ENCODE peak calls at places on chromosomes 4 and X, in six cellular contexts. One of them, this sample, is unnamed.

GRCh38 chr4:13627185-13627605 is 330 bp downstream of the BOD1L1 start:
- DNase-seq in fibroblast of lung: peak
- DNase-seq in endothelial cell: no peak
- DNase-seq in tibial artery: no peak
- DNase-seq in choroid plexus epithelial cell: no peak
- DNase-seq in GM06990: no peak
- DNase-seq in this sample: no peak

GRCh38 chr4:8917868-8918783 is 46.5 kb upstream of the HMX1 start:
- DNase-seq in fibroblast of lung: peak
- DNase-seq in endothelial cell: peak
- DNase-seq in tibial artery: peak
- DNase-seq in choroid plexus epithelial cell: peak
- DNase-seq in GM06990: peak
- DNase-seq in this sample: no peak

GRCh38 chr4:6019316-6020263 is 1.4 kb upstream of the C4orf50 start:
- DNase-seq in fibroblast of lung: peak
- DNase-seq in endothelial cell: peak
- DNase-seq in tibial artery: no peak
- DNase-seq in choroid plexus epithelial cell: peak
- DNase-seq in GM06990: no peak
- DNase-seq in this sample: no peak

GRCh38 chr4:73978886-73979285 is 2.9 kb downstream of the PF4 start:
- DNase-seq in fibroblast of lung: peak
- DNase-seq in endothelial cell: no peak
- DNase-seq in tibial artery: no peak
- DNase-seq in choroid plexus epithelial cell: peak
- DNase-seq in GM06990: no peak
- DNase-seq in this sample: peak

GRCh38 chrX:2627272-2627867 is 63.7 kb upstream of the CD99 start:
- DNase-seq in fibroblast of lung: peak
- DNase-seq in endothelial cell: no peak
- DNase-seq in tibial artery: no peak
- DNase-seq in choroid plexus epithelial cell: peak
- DNase-seq in GM06990: peak
- DNase-seq in this sample: peak

GRCh38 chrX:133359466-133359865 is 55.8 kb downstream of the GPC4 start:
- DNase-seq in fibroblast of lung: no peak
- DNase-seq in endothelial cell: no peak
- DNase-seq in tibial artery: no peak
- DNase-seq in choroid plexus epithelial cell: no peak
- DNase-seq in GM06990: no peak
- DNase-seq in this sample: no peak

GRCh38 chrX:123833387-123833786 is 26.5 kb upstream of the XIAP start:
- DNase-seq in fibroblast of lung: peak
- DNase-seq in endothelial cell: peak
- DNase-seq in tibial artery: no peak
- DNase-seq in choroid plexus epithelial cell: peak
- DNase-seq in GM06990: peak
- DNase-seq in this sample: peak

GRCh38 chr4:130639871-130640270 is 1543.9 kb downstream of the C4orf33 start:
- DNase-seq in fibroblast of lung: no peak
- DNase-seq in endothelial cell: no peak
- DNase-seq in tibial artery: no peak
- DNase-seq in choroid plexus epithelial cell: no peak
- DNase-seq in GM06990: no peak
- DNase-seq in this sample: no peak

GRCh38 chr4:2082118-2082517 is 23.0 kb downstream of the NAT8L start:
- DNase-seq in fibroblast of lung: no peak
- DNase-seq in endothelial cell: peak
- DNase-seq in tibial artery: peak
- DNase-seq in choroid plexus epithelial cell: no peak
- DNase-seq in GM06990: no peak
- DNase-seq in this sample: no peak

GRCh38 chrX:65723706-65724105 is 56.3 kb downstream of the MSN start:
- DNase-seq in fibroblast of lung: no peak
- DNase-seq in endothelial cell: no peak
- DNase-seq in tibial artery: no peak
- DNase-seq in choroid plexus epithelial cell: peak
- DNase-seq in GM06990: peak
- DNase-seq in this sample: no peak

GRCh38 chr4:133084421-133084820 is 64.7 kb upstream of the PCDH10 start:
- DNase-seq in fibroblast of lung: no peak
- DNase-seq in endothelial cell: no peak
- DNase-seq in tibial artery: no peak
- DNase-seq in choroid plexus epithelial cell: no peak
- DNase-seq in GM06990: no peak
- DNase-seq in this sample: no peak

GRCh38 chr4:105147226-105148151 is 813 bp downstream of the TET2 start:
- DNase-seq in fibroblast of lung: peak
- DNase-seq in endothelial cell: peak
- DNase-seq in tibial artery: no peak
- DNase-seq in choroid plexus epithelial cell: peak
- DNase-seq in GM06990: peak
- DNase-seq in this sample: no peak

GRCh38 chrX:13412208-13412600 is 92.4 kb upstream of the ATXN3L start:
- DNase-seq in fibroblast of lung: no peak
- DNase-seq in endothelial cell: no peak
- DNase-seq in tibial artery: no peak
- DNase-seq in choroid plexus epithelial cell: no peak
- DNase-seq in GM06990: no peak
- DNase-seq in this sample: no peak

GRCh38 chr4:171308661-171309060 is 504.5 kb upstream of the GALNTL6 start:
- DNase-seq in fibroblast of lung: no peak
- DNase-seq in endothelial cell: no peak
- DNase-seq in tibial artery: no peak
- DNase-seq in choroid plexus epithelial cell: no peak
- DNase-seq in GM06990: no peak
- DNase-seq in this sample: no peak

GRCh38 chr4:1039493-1040343 is 28.3 kb downstream of the FGFRL1 start:
- DNase-seq in fibroblast of lung: peak
- DNase-seq in endothelial cell: no peak
- DNase-seq in tibial artery: peak
- DNase-seq in choroid plexus epithelial cell: peak
- DNase-seq in GM06990: no peak
- DNase-seq in this sample: no peak

GRCh38 chrX:37854748-37855147 is 7.4 kb upstream of the DYNLT3 start:
- DNase-seq in fibroblast of lung: no peak
- DNase-seq in endothelial cell: no peak
- DNase-seq in tibial artery: no peak
- DNase-seq in choroid plexus epithelial cell: no peak
- DNase-seq in GM06990: no peak
- DNase-seq in this sample: no peak

GRCh38 chr4:92657695-92658094 is 353.9 kb downstream of the GRID2 start:
- DNase-seq in fibroblast of lung: no peak
- DNase-seq in endothelial cell: no peak
- DNase-seq in tibial artery: no peak
- DNase-seq in choroid plexus epithelial cell: no peak
- DNase-seq in GM06990: no peak
- DNase-seq in this sample: no peak

GRCh38 chrX:96707829-96708228 is 23.2 kb downstream of the DIAPH2 start:
- DNase-seq in fibroblast of lung: no peak
- DNase-seq in endothelial cell: no peak
- DNase-seq in tibial artery: no peak
- DNase-seq in choroid plexus epithelial cell: no peak
- DNase-seq in GM06990: no peak
- DNase-seq in this sample: no peak

GRCh38 chr4:146790515-146790914 is 151.8 kb downstream of the POU4F2 start:
- DNase-seq in fibroblast of lung: no peak
- DNase-seq in endothelial cell: no peak
- DNase-seq in tibial artery: no peak
- DNase-seq in choroid plexus epithelial cell: no peak
- DNase-seq in GM06990: no peak
- DNase-seq in this sample: peak

GRCh38 chr4:84503495-84504437 is 4.7 kb upstream of the NKX6-1 start:
- DNase-seq in fibroblast of lung: peak
- DNase-seq in endothelial cell: peak
- DNase-seq in tibial artery: no peak
- DNase-seq in choroid plexus epithelial cell: peak
- DNase-seq in GM06990: no peak
- DNase-seq in this sample: peak

GRCh38 chr4:71550220-71551190 is 211.7 kb downstream of the SLC4A4 start:
- DNase-seq in fibroblast of lung: peak
- DNase-seq in endothelial cell: no peak
- DNase-seq in tibial artery: no peak
- DNase-seq in choroid plexus epithelial cell: peak
- DNase-seq in GM06990: no peak
- DNase-seq in this sample: no peak

GRCh38 chrX:63581390-63581789 is 203.6 kb downstream of the ARHGEF9 start:
- DNase-seq in fibroblast of lung: no peak
- DNase-seq in endothelial cell: no peak
- DNase-seq in tibial artery: no peak
- DNase-seq in choroid plexus epithelial cell: no peak
- DNase-seq in GM06990: no peak
- DNase-seq in this sample: no peak

DNA sequence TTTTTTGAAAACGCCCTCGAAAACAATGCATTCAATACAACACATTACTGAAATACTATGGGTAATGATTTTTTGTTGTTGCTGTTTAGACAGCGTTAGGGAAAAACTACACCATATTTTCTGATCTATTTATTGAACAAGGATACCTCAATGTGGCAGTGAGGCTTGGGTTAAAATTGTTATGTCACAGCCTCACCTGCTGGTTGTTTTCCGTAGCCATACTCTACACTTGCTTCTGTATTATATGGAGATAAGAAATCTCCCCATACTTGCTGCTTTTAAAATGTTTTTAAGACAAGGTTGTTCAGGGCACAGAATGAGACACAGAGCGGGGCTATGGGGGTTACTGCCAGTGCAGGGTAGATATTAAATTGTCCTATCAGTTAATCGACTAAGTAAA is 221.6 kb upstream of the FTHL17 start:
- DNase-seq in fibroblast of lung: no peak
- DNase-seq in endothelial cell: no peak
- DNase-seq in tibial artery: no peak
- DNase-seq in choroid plexus epithelial cell: no peak
- DNase-seq in GM06990: no peak
- DNase-seq in this sample: no peak
- TF ChIP-seq CTCF in fibroblast of lung: no peak
- TF ChIP-seq CTCF in endothelial cell: no peak
- TF ChIP-seq CTCF in tibial artery: no peak
- TF ChIP-seq CTCF in choroid plexus epithelial cell: no peak
- TF ChIP-seq CTCF in GM06990: peak
- TF ChIP-seq CTCF in this sample: peak

DNA sequence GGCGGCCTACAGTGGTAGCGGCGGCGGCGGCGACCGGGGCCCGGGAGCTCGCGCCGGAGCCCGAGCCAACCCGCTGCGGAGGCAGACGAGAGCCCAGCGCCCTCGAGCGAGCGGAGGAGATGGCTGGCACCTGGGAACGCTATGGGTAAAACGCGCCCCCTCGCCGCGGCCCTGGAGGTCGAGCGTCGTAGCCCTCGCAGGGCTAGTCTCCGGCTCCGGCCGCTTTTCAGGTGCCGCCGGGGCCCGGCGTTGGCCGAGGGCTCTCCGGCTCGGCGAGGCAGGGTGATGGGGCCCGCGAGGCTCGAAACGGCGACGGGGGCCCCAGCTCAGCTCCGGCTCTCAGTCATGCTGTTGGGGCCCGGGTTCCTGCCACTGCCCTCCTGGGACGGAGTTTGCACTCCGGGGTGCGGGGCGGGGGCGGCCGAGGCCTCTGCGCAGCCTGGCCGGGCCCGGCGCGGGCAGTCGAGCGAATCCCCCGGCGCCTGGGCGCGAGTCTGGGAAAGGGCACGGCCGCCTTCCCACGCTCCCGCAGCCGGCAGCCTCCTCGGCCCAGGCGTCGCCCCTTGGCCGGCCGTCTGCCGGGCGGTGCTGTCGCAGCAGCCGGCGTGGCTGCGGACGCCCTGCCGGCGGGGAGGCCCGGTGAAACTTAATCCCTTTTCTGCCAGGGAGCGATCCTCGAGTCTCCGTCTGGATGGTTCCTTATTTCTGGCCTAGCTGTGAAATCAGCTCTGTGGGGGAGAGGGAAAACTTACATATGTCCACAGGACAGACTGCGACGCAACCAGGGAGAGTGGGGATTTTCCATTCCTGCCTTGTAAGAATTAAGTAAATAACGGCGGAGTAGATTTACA is 845 bp downstream of the MID2 start:
- DNase-seq in fibroblast of lung: peak
- DNase-seq in endothelial cell: peak
- DNase-seq in tibial artery: peak
- DNase-seq in choroid plexus epithelial cell: peak
- DNase-seq in GM06990: peak
- DNase-seq in this sample: peak
- TF ChIP-seq CTCF in fibroblast of lung: no peak
- TF ChIP-seq CTCF in endothelial cell: no peak
- TF ChIP-seq CTCF in tibial artery: no peak
- TF ChIP-seq CTCF in choroid plexus epithelial cell: no peak
- TF ChIP-seq CTCF in GM06990: no peak
- TF ChIP-seq CTCF in this sample: no peak

GRCh38 chr4:150814873-150815272 is 200.2 kb downstream of the LRBA start:
- DNase-seq in fibroblast of lung: peak
- DNase-seq in endothelial cell: no peak
- DNase-seq in tibial artery: no peak
- DNase-seq in choroid plexus epithelial cell: peak
- DNase-seq in GM06990: no peak
- DNase-seq in this sample: no peak
- TF ChIP-seq CTCF in fibroblast of lung: peak
- TF ChIP-seq CTCF in endothelial cell: no peak
- TF ChIP-seq CTCF in tibial artery: no peak
- TF ChIP-seq CTCF in choroid plexus epithelial cell: no peak
- TF ChIP-seq CTCF in GM06990: no peak
- TF ChIP-seq CTCF in this sample: peak

DNA sequence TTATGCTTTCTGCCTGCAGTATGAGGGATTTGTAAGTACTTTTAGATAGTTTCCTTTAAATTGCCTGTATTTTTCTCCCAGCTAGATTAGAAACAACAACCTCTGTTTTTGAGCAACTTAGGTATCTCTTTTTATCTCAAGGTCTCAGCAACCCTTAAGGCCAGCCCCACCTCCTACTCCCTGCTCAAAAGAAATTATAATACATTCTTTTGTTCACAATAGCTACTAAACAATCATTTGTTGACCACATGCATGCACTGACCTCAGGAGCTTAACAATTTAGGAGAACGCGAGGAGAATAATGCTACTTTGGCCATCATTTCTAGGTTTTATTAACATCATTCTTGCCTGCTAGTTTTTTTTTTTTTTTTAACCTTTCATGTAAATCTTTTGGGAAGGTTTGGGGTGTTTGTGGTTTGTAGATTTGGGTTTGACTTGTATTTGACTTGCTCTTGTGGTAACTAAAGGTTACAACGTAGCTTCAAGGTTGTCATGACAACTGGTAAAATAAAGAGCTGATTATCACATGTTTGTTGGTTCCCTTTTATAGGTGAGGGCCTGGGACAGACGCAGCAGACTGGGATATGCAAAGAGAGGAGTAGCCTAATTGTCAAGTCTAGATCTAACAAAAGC is 145.4 kb upstream of the PLAC1 start:
- DNase-seq in fibroblast of lung: no peak
- DNase-seq in endothelial cell: no peak
- DNase-seq in tibial artery: no peak
- DNase-seq in choroid plexus epithelial cell: no peak
- DNase-seq in GM06990: peak
- DNase-seq in this sample: no peak
- TF ChIP-seq CTCF in fibroblast of lung: no peak
- TF ChIP-seq CTCF in endothelial cell: no peak
- TF ChIP-seq CTCF in tibial artery: no peak
- TF ChIP-seq CTCF in choroid plexus epithelial cell: no peak
- TF ChIP-seq CTCF in GM06990: no peak
- TF ChIP-seq CTCF in this sample: no peak

GRCh38 chr4:121822796-121823504 is 733 bp downstream of the CCNA2 start:
- DNase-seq in fibroblast of lung: peak
- DNase-seq in endothelial cell: peak
- DNase-seq in tibial artery: peak
- DNase-seq in choroid plexus epithelial cell: peak
- DNase-seq in GM06990: no peak
- DNase-seq in this sample: no peak
- TF ChIP-seq CTCF in fibroblast of lung: peak
- TF ChIP-seq CTCF in endothelial cell: peak
- TF ChIP-seq CTCF in tibial artery: no peak
- TF ChIP-seq CTCF in choroid plexus epithelial cell: peak
- TF ChIP-seq CTCF in GM06990: peak
- TF ChIP-seq CTCF in this sample: peak